ENCODE peak calls at places on chromosomes 11 and 22, in seven cellular contexts. One of them, this sample, is unnamed.

GRCh38 chr11:65625628-65626342 is 10.2 kb downstream of the PCNX3 start:
- DNase-seq in HEK293T: peak; percentile 54
- DNase-seq in GM12865: peak; percentile 62
- DNase-seq in cardiac fibroblast: peak; percentile 51
- DNase-seq in left ventricle myocardium superior: peak; percentile 82
- DNase-seq in MM.1S: no peak
- DNase-seq in stimulated activated CD8-positive, alpha-beta memory T cell treated with anti-CD3 and anti-CD28 coated beads, Interleukin-4, amount 100 ng/mL, for 24 hours: no peak
- DNase-seq in this sample: peak; percentile 55

GRCh38 chr11:87176044-87176443 is 138.3 kb downstream of the TMEM135 start:
- DNase-seq in cardiac fibroblast: no peak
- DNase-seq in left ventricle myocardium superior: no peak
- DNase-seq in MM.1S: no peak
- DNase-seq in GM12865: no peak
- DNase-seq in stimulated activated CD8-positive, alpha-beta memory T cell treated with anti-CD3 and anti-CD28 coated beads, Interleukin-4, amount 100 ng/mL, for 24 hours: no peak
- DNase-seq in HEK293T: no peak
- DNase-seq in this sample: no peak

GRCh38 chr22:44445307-44445680 is 52.7 kb downstream of the RTL6 start:
- DNase-seq in HEK293T: no peak
- DNase-seq in GM12865: no peak
- DNase-seq in MM.1S: no peak
- DNase-seq in cardiac fibroblast: no peak
- DNase-seq in left ventricle myocardium superior: no peak
- DNase-seq in stimulated activated CD8-positive, alpha-beta memory T cell treated with anti-CD3 and anti-CD28 coated beads, Interleukin-4, amount 100 ng/mL, for 24 hours: no peak
- DNase-seq in this sample: no peak

GRCh38 chr11:134041349-134041748 is 27.5 kb upstream of the JAM3 start:
- DNase-seq in HEK293T: no peak
- DNase-seq in cardiac fibroblast: no peak
- DNase-seq in stimulated activated CD8-positive, alpha-beta memory T cell treated with anti-CD3 and anti-CD28 coated beads, Interleukin-4, amount 100 ng/mL, for 24 hours: no peak
- DNase-seq in left ventricle myocardium superior: no peak
- DNase-seq in GM12865: no peak
- DNase-seq in MM.1S: no peak
- DNase-seq in this sample: no peak

GRCh38 chr11:75275581-75275980 is 35.0 kb downstream of the TPBGL start:
- DNase-seq in MM.1S: peak; percentile 61
- DNase-seq in HEK293T: no peak
- DNase-seq in stimulated activated CD8-positive, alpha-beta memory T cell treated with anti-CD3 and anti-CD28 coated beads, Interleukin-4, amount 100 ng/mL, for 24 hours: peak; percentile 42
- DNase-seq in cardiac fibroblast: no peak
- DNase-seq in GM12865: peak; percentile 68
- DNase-seq in left ventricle myocardium superior: peak; percentile 63
- DNase-seq in this sample: peak; percentile 87

GRCh38 chr11:65436412-65437032 is 13.9 kb downstream of the NEAT1 start:
- DNase-seq in HEK293T: no peak
- DNase-seq in left ventricle myocardium superior: no peak
- DNase-seq in MM.1S: no peak
- DNase-seq in GM12865: no peak
- DNase-seq in stimulated activated CD8-positive, alpha-beta memory T cell treated with anti-CD3 and anti-CD28 coated beads, Interleukin-4, amount 100 ng/mL, for 24 hours: no peak
- DNase-seq in cardiac fibroblast: peak; percentile 71
- DNase-seq in this sample: no peak

GRCh38 chr11:112555491-112556364 is 295.1 kb upstream of the PLET1 start:
- DNase-seq in GM12865: peak; percentile 51
- DNase-seq in MM.1S: no peak
- DNase-seq in HEK293T: peak; percentile 76
- DNase-seq in left ventricle myocardium superior: peak; percentile 71
- DNase-seq in cardiac fibroblast: peak; percentile 48
- DNase-seq in stimulated activated CD8-positive, alpha-beta memory T cell treated with anti-CD3 and anti-CD28 coated beads, Interleukin-4, amount 100 ng/mL, for 24 hours: peak; percentile 53
- DNase-seq in this sample: peak; percentile 36

GRCh38 chr22:33882991-33883390 is 37.3 kb downstream of the LARGE1 start:
- DNase-seq in MM.1S: no peak
- DNase-seq in left ventricle myocardium superior: no peak
- DNase-seq in GM12865: no peak
- DNase-seq in stimulated activated CD8-positive, alpha-beta memory T cell treated with anti-CD3 and anti-CD28 coated beads, Interleukin-4, amount 100 ng/mL, for 24 hours: no peak
- DNase-seq in HEK293T: no peak
- DNase-seq in cardiac fibroblast: no peak
- DNase-seq in this sample: no peak

GRCh38 chr11:127017482-127017881 is 16.9 kb upstream of the KIRREL3 start:
- DNase-seq in stimulated activated CD8-positive, alpha-beta memory T cell treated with anti-CD3 and anti-CD28 coated beads, Interleukin-4, amount 100 ng/mL, for 24 hours: no peak
- DNase-seq in left ventricle myocardium superior: no peak
- DNase-seq in cardiac fibroblast: peak; percentile 14
- DNase-seq in GM12865: no peak
- DNase-seq in MM.1S: no peak
- DNase-seq in HEK293T: peak; percentile 34
- DNase-seq in this sample: no peak

GRCh38 chr22:22207845-22208564 is 36.6 kb upstream of the VPREB1 start:
- DNase-seq in MM.1S: peak; percentile 89
- DNase-seq in HEK293T: peak; percentile 87
- DNase-seq in GM12865: peak; percentile 95
- DNase-seq in cardiac fibroblast: peak; percentile 79
- DNase-seq in stimulated activated CD8-positive, alpha-beta memory T cell treated with anti-CD3 and anti-CD28 coated beads, Interleukin-4, amount 100 ng/mL, for 24 hours: peak; percentile 73
- DNase-seq in left ventricle myocardium superior: peak; percentile 71
- DNase-seq in this sample: peak; percentile 98

GRCh38 chr11:123272565-123272964 is 77.5 kb upstream of the CLMP start:
- DNase-seq in GM12865: no peak
- DNase-seq in HEK293T: no peak
- DNase-seq in stimulated activated CD8-positive, alpha-beta memory T cell treated with anti-CD3 and anti-CD28 coated beads, Interleukin-4, amount 100 ng/mL, for 24 hours: no peak
- DNase-seq in MM.1S: no peak
- DNase-seq in cardiac fibroblast: no peak
- DNase-seq in left ventricle myocardium superior: no peak
- DNase-seq in this sample: no peak

GRCh38 chr11:130427049-130427388 is 1.4 kb downstream of the ADAMTS8 start:
- DNase-seq in left ventricle myocardium superior: no peak
- DNase-seq in MM.1S: no peak
- DNase-seq in stimulated activated CD8-positive, alpha-beta memory T cell treated with anti-CD3 and anti-CD28 coated beads, Interleukin-4, amount 100 ng/mL, for 24 hours: no peak
- DNase-seq in GM12865: no peak
- DNase-seq in cardiac fibroblast: no peak
- DNase-seq in HEK293T: no peak
- DNase-seq in this sample: no peak

GRCh38 chr22:37019309-37020191 is at the start of the genes MPST and TST:
- DNase-seq in MM.1S: peak; percentile 59
- DNase-seq in HEK293T: peak; percentile 89
- DNase-seq in stimulated activated CD8-positive, alpha-beta memory T cell treated with anti-CD3 and anti-CD28 coated beads, Interleukin-4, amount 100 ng/mL, for 24 hours: peak; percentile 22
- DNase-seq in left ventricle myocardium superior: peak; percentile 91
- DNase-seq in GM12865: peak; percentile 77
- DNase-seq in cardiac fibroblast: peak; percentile 77
- DNase-seq in this sample: peak; percentile 86

GRCh38 chr11:124942446-124943202 is 6.8 kb upstream of the HEPACAM start:
- DNase-seq in HEK293T: no peak
- DNase-seq in cardiac fibroblast: no peak
- DNase-seq in stimulated activated CD8-positive, alpha-beta memory T cell treated with anti-CD3 and anti-CD28 coated beads, Interleukin-4, amount 100 ng/mL, for 24 hours: no peak
- DNase-seq in GM12865: no peak
- DNase-seq in left ventricle myocardium superior: no peak
- DNase-seq in MM.1S: no peak
- DNase-seq in this sample: no peak

GRCh38 chr22:36144886-36145541 is 15.5 kb downstream of the APOL3 start:
- DNase-seq in cardiac fibroblast: peak; percentile 89
- DNase-seq in GM12865: peak; percentile 42
- DNase-seq in MM.1S: peak; percentile 20
- DNase-seq in HEK293T: peak; percentile 60
- DNase-seq in left ventricle myocardium superior: peak; percentile 65
- DNase-seq in stimulated activated CD8-positive, alpha-beta memory T cell treated with anti-CD3 and anti-CD28 coated beads, Interleukin-4, amount 100 ng/mL, for 24 hours: no peak
- DNase-seq in this sample: peak; percentile 57

GRCh38 chr11:60830478-60831142 is 11.3 kb upstream of the CCDC86 start:
- DNase-seq in left ventricle myocardium superior: no peak
- DNase-seq in HEK293T: no peak
- DNase-seq in stimulated activated CD8-positive, alpha-beta memory T cell treated with anti-CD3 and anti-CD28 coated beads, Interleukin-4, amount 100 ng/mL, for 24 hours: no peak
- DNase-seq in GM12865: no peak
- DNase-seq in MM.1S: no peak
- DNase-seq in cardiac fibroblast: no peak
- DNase-seq in this sample: no peak

This sample was measured in OCI-LY7.